ENCODE peak calls at places on chromosomes 11 and 22, in four cellular contexts. C, S, E and X are unnamed samples.

GRCh38 chr11:78192911-78193341 is 4.2 kb downstream of the USP35 start:
- DNase-seq in C (no peak), S (no peak), E (peak; percentile 19), X (no peak)

GRCh38 chr22:26484360-26484706 is 656 bp downstream of the SRRD start:
- DNase-seq in C (peak; percentile 23), S (no peak), E (no peak), X (no peak)

GRCh38 chr11:75538150-75538942 is 12.6 kb upstream of the GDPD5 start:
- DNase-seq in C (no peak), S (no peak), E (no peak), X (no peak)

GRCh38 chr22:25637672-25638071 is 73.2 kb downstream of the GRK3 start:
- DNase-seq in C (no peak), S (no peak), E (no peak), X (no peak)

GRCh38 chr11:108498816-108499408 is 728 bp upstream of the POGLUT3 start:
- DNase-seq in C (no peak), S (no peak), E (no peak), X (no peak)

GRCh38 chr11:5234390-5234834 is at the start of gene HBD:
- DNase-seq in C (peak; percentile 15), S (no peak), E (no peak), X (peak; percentile 10)

GRCh38 chr22:25739659-25740344 is 2.2 kb upstream of the MYO18B start:
- DNase-seq in C (no peak), S (no peak), E (no peak), X (no peak)

GRCh38 chr11:62558669-62559068 is 12.1 kb upstream of the AHNAK start:
- DNase-seq in C (no peak), S (no peak), E (peak; percentile 71), X (no peak)

GRCh38 chr11:73308003-73308962 is at the start of gene ARHGEF17:
- DNase-seq in C (peak; percentile 85), S (no peak), E (peak; percentile 87), X (peak; percentile 88)

GRCh38 chr11:70246196-70246595 is 24.3 kb upstream of the PPFIA1 start:
- DNase-seq in C (no peak), S (no peak), E (no peak), X (peak; percentile 52)

GRCh38 chr22:32175751-32176644 is 16.9 kb upstream of the C22orf42 start:
- DNase-seq in C (no peak), S (no peak), E (no peak), X (no peak)

GRCh38 chr22:47453049-47453448 is 690.6 kb downstream of the TBC1D22A start:
- DNase-seq in C (no peak), S (peak; percentile 66), E (no peak), X (no peak)

GRCh38 chr11:798093-798713 is at the start of gene SLC25A22:
- DNase-seq in C (peak; percentile 63), S (no peak), E (peak; percentile 97), X (peak; percentile 68)

GRCh38 chr11:86696004-86696403 is 23.6 kb upstream of the ME3 start:
- DNase-seq in C (peak; percentile 95), S (no peak), E (no peak), X (peak; percentile 92)

GRCh38 chr11:67433536-67434394 is 3.7 kb downstream of the PTPRCAP start:
- DNase-seq in C (no peak), S (no peak), E (peak; percentile 80), X (no peak)

GRCh38 chr11:12666905-12667304 is 7.3 kb upstream of the TEAD1 start:
- DNase-seq in C (no peak), S (no peak), E (no peak), X (no peak)

GRCh38 chr11:121071456-121072236 is 29.4 kb upstream of the TECTA start:
- DNase-seq in C (no peak), S (no peak), E (no peak), X (no peak)

DNA sequence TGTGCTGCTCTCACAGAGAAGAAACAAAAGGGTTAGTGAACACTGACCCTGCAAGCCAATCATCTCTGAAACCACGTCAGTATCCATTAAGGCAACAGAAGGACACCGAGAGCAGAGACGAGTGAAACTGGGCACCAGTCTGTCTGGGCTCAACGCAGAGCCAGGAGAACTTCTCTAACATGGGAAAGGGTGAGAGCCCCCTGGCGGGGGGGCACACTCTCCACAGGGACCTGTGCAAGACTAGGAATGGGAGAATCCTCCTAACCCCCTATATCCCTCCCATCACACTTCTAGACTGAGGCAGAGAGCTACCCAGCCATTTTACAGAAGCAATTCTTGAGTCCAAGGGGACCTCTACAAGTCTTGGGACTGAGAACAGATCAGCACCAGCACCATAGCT is 285.8 kb downstream of the SOX6 start:
- DNase-seq in C (no peak), S (no peak), E (no peak), X (no peak)
- TF ChIP-seq CTCF in C (no peak), S (no peak), E (no peak), X (no peak)

GRCh38 chr22:42283288-42284229 is 13.1 kb upstream of the TCF20 start:
- DNase-seq in C (no peak), S (no peak), E (peak; percentile 70), X (no peak)
- H3K4me3 ChIP-seq in C (peak overlapping the region; percentile 14), S (peak overlapping the region; percentile 49), E (peak overlapping the region; percentile 3), X (no peak overlapping the region)

GRCh38 chr22:18071968-18072310 is 5.9 kb upstream of the PEX26 start:
- DNase-seq in C (no peak), S (no peak), E (peak; percentile 44), X (no peak)
- TF ChIP-seq CTCF in C (no peak), S (no peak), E (no peak), X (no peak)

DNA sequence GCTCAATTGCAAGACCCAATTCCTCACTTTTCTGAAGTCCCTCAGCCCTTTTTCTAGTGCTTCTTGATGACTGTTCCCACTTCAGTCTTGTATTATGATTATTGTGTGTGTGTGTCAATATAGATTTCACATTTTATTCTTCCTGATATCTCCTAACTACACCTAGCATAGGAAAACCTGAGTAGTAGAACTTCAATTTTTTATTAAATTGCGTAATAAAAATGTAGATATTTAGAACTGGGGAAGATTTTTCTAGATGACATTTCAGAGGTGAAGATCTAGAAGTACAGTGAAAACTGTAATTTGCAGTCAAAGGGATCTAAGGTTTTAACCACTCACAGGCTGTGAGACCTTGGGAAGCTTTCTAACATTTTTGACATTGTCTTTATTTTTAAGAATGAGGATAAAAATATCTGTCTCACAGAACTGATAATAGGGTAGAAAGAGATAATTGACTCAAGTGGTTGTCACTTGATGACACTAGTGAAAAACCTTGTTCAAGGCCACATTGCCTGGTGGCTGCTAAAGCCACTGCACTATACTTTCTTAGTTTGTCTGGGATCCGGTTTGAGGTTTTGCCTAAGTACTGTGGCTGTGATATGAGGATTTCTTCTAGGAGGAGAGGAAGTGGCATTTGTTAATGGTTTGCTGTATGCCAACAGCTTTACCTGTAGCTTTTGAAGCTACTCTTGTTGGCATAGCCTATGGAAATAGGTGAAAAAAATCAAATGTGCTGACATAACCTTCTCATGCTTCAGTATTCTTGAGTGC is 32.2 kb upstream of the SESN3 start:
- DNase-seq in C (no peak), S (no peak), E (no peak), X (no peak)
- H3K4me3 ChIP-seq in C (no peak overlapping the region), S (no peak overlapping the region), E (no peak overlapping the region), X (no peak overlapping the region)

GRCh38 chr22:17997456-17997855 is 26.9 kb downstream of the MICAL3 start:
- DNase-seq in C (no peak), S (no peak), E (no peak), X (no peak)

GRCh38 chr22:17998913-17999312 is 25.4 kb downstream of the MICAL3 start:
- DNase-seq in C (no peak), S (no peak), E (no peak), X (no peak)

GRCh38 chr22:17999851-18000250 is 24.5 kb downstream of the MICAL3 start:
- DNase-seq in C (no peak), S (no peak), E (no peak), X (no peak)

GRCh38 chr22:18000441-18001039 is 23.8 kb downstream of the MICAL3 start:
- DNase-seq in C (no peak), S (no peak), E (peak; percentile 85), X (no peak)

GRCh38 chr22:18001040-18001893 is 23.1 kb downstream of the MICAL3 start:
- DNase-seq in C (peak; percentile 99), S (peak; percentile 95), E (peak; percentile 94), X (peak; percentile 99)
- TF ChIP-seq CTCF in C (peak; percentile 42), S (peak; percentile 59), E (peak; percentile 19), X (peak; percentile 42)

GRCh38 chr11:18720811-18721575 is 5.0 kb downstream of the IGSF22 start:
- DNase-seq in C (peak; percentile 57), S (no peak), E (peak; percentile 93), X (peak; percentile 57)
- H3K4me3 ChIP-seq in C (peak overlapping the region; percentile 44), S (peak overlapping the region; percentile 71), E (peak overlapping the region; percentile 56), X (peak overlapping the region; percentile 54)

GRCh38 chr11:123525511-123525918 is 95.4 kb downstream of the GRAMD1B start:
- DNase-seq in C (no peak), S (no peak), E (no peak), X (no peak)

GRCh38 chr11:123526918-123527317 is 96.8 kb downstream of the GRAMD1B start:
- DNase-seq in C (no peak), S (no peak), E (no peak), X (no peak)

GRCh38 chr11:123527947-123528346 is 97.9 kb downstream of the GRAMD1B start:
- DNase-seq in C (no peak), S (no peak), E (no peak), X (no peak)

GRCh38 chr11:123526027-123526805 is 96.1 kb downstream of the GRAMD1B start:
- DNase-seq in C (no peak), S (no peak), E (no peak), X (no peak)

GRCh38 chr11:123527526-123527925 is 97.5 kb downstream of the GRAMD1B start:
- DNase-seq in C (no peak), S (no peak), E (no peak), X (no peak)
- TF ChIP-seq CTCF in C (no peak), S (no peak), E (no peak), X (no peak)

DNA sequence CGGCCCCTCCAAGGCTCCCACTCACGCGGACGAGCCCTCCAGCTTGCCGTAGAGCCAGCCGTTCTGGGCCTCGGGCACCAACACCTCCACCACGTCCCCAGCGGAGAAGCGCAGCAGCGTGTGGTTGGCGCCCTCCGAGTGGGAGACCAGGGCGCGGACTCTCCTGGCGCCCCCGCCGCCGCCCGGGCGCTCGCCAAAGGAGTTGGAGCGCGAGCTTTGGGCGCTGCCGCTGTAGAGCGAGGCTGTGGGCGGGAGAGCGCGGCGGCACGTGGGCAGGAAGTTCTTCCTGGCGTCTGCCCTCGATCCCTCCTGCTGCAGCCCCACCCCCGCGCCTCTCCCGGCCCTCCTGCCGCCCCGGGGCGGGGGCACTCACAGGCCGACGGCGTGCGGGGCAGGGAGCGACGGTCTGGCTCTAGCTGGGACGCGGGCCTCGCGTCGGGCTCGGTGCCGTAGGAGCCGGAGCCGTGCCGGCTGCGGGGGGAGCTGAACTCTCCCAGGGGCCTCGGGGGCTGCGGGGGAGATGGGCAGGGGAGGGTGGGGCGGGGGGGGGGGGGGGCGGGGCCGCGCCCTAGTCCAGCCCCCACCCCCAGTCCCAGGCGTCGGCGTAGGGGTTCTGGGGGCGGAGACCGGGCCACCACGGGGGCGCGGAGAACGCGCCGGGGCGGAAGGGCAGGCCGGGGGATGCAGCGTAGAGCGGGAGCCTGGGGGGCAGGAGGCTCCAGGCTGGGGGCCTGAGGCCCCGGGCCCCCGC is 4.9 kb upstream of the SLC16A8 start:
- DNase-seq in C (no peak), S (no peak), E (no peak), X (no peak)
- H3K4me3 ChIP-seq in C (no peak overlapping the region), S (peak overlapping the region; percentile 41), E (no peak overlapping the region), X (no peak overlapping the region)